ENCODE peak calls at places on chromosomes 11 and 22, in eight cellular contexts. M is lung, H is right atrium auricular region, P is PC-3, K is H9, W is heart right ventricle, G is adrenal gland, T is transverse colon. U is an unnamed sample. For H3K27me3, the result is how much of the 10 kb centered on the place peaks cover.

GRCh38 chr11:46064221-46064620 is 57.0 kb downstream of the PHF21A start:
- DNase-seq in T (no peak), P (no peak), H (no peak), W (no peak), K (no peak), M (no peak), G (no peak), U (no peak)

GRCh38 chr22:47197735-47198500 is 435.5 kb downstream of the TBC1D22A start:
- DNase-seq in W (no peak), T (no peak), K (peak), M (no peak), P (no peak), H (peak), G (no peak), U (no peak)

GRCh38 chr11:67437082-67437821 is at the start of gene PTPRCAP:
- DNase-seq in M (no peak), K (no peak), P (no peak), T (peak), G (no peak), W (no peak), H (no peak), U (no peak)

GRCh38 chr11:96426356-96427103 is 36.7 kb downstream of the JRKL start:
- DNase-seq in H (no peak), T (no peak), G (no peak), K (no peak), W (no peak), M (no peak), P (peak), U (no peak)

GRCh38 chr11:93969925-93970922 is 50.9 kb upstream of the HEPHL1 start:
- DNase-seq in H (no peak), M (no peak), K (no peak), P (no peak), W (no peak), T (no peak), G (no peak), U (no peak)

GRCh38 chr11:75403037-75403436 is 3.7 kb downstream of the RPS3 start:
- DNase-seq in H (no peak), T (no peak), G (no peak), K (no peak), M (no peak), P (no peak), W (no peak), U (no peak)

GRCh38 chr22:43185860-43186261 is 1.1 kb downstream of the TTLL12 start:
- DNase-seq in H (no peak), W (peak), M (peak), T (peak), G (peak), P (peak), K (no peak), U (no peak)

GRCh38 chr11:65026810-65027209 is 429 bp upstream of the SNX15 start:
- DNase-seq in W (no peak), T (no peak), P (no peak), M (no peak), G (no peak), K (no peak), H (no peak), U (no peak)

GRCh38 chr11:90134420-90135003 is at the start of gene NAALAD2:
- DNase-seq in T (peak), W (peak), K (peak), G (peak), P (no peak), H (peak), M (peak), U (no peak)

GRCh38 chr22:49783926-49784629 is 43.6 kb downstream of the BRD1 start:
- DNase-seq in H (no peak), M (no peak), G (no peak), W (no peak), K (no peak), T (no peak), P (no peak), U (no peak)

GRCh38 chr11:68569357-68569756 is 108.8 kb downstream of the PPP6R3 start:
- DNase-seq in P (no peak), W (no peak), G (no peak), K (no peak), M (no peak), H (no peak), T (no peak), U (no peak)

GRCh38 chr11:110918351-110918750 is 206.1 kb upstream of the ARHGAP20 start:
- DNase-seq in H (no peak), T (no peak), M (no peak), W (no peak), K (no peak), P (no peak), G (no peak), U (no peak)

GRCh38 chr11:110919241-110919893 is 207.1 kb upstream of the ARHGAP20 start:
- DNase-seq in H (no peak), W (no peak), P (no peak), M (no peak), G (no peak), T (no peak), K (no peak), U (no peak)

GRCh38 chr11:110921742-110922200 is 209.5 kb upstream of the ARHGAP20 start:
- DNase-seq in P (no peak), K (peak), T (no peak), G (no peak), H (no peak), W (no peak), M (peak), U (peak)
- TF ChIP-seq CTCF in P (no peak), K (no peak), T (no peak), G (no peak), H (no peak), W (no peak), M (no peak), U (no peak)

DNA sequence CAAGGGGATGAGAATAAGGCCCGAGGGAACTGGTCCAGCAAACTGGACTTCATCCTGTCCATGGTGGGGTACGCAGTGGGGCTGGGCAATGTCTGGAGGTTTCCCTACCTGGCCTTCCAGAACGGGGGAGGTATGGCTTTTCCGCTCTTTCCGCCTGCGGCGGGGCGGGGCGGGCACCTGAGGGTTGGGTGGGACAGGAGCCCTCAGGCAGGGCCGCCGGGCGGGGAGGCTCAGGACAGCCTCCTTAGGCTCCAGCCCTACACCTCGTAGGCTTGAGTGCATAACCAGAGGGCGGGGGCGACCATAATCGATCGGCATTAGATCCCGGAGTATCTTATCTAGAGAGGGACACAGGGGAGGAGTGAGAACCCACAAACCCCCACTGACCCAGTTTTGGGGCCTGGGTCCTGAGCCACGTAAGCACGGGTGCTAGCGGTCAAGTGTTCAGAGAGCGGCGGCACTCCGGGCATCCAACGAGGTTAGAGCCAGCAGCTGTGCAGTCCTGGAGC is 4.9 kb downstream of the SLC6A5 start:
- DNase-seq in T (no peak), K (no peak), W (no peak), G (no peak), P (no peak), H (no peak), M (no peak), U (no peak)
- H3K27me3 ChIP-seq in T (half or more), K (under half), W (half or more), G (half or more), P (under half), H (under half), M (under half), U (half or more)

GRCh38 chr22:45096256-45096907 is 67.3 kb upstream of the NUP50 start:
- DNase-seq in K (peak), G (peak), P (peak), T (peak), H (peak), W (no peak), M (peak), U (no peak)
- TF ChIP-seq CTCF in K (peak), G (peak), P (peak), T (peak), H (peak), W (peak), M (peak), U (peak)

DNA sequence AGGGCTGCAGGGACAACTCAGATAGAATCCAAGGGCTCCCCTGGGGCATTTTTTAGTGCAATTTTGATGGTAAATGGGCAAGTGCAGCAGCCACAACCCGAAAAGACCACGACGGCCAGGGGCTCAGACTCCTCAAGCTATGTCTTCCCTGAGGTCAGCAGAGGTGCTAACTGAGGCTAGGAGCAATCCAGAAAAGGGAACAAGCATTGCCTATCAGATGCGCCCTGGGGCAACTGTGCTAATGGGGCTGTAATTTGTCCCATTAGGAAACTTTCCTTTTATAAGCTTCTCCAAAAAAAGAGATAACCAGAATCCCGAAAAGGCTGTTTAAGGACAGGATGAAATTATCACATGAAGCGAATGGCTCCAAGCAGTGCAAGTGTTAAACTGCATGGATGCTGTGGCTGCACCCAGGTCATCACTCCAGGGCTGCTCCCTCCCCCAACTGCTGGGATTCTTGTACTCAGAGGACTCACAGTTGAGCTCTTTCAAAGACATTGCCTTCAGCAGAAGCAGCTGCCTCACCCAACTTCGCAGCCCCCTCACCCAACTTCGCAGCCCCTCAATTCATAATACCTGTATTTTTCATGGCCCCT is 2.8 kb upstream of the CD3E start:
- DNase-seq in M (no peak), G (no peak), T (no peak), P (no peak), H (no peak), K (no peak), W (no peak), U (no peak)
- H3K27me3 ChIP-seq in M (under half), G (under half), T (under half), P (under half), H (under half), K (under half), W (under half), U (under half)

GRCh38 chr11:9092085-9092484 is 686 bp upstream of the SCUBE2 start:
- DNase-seq in K (no peak), M (no peak), P (no peak), T (no peak), H (no peak), W (no peak), G (no peak), U (no peak)

GRCh38 chr11:9094420-9094819 is 3.0 kb upstream of the SCUBE2 start:
- DNase-seq in K (no peak), W (no peak), M (no peak), G (no peak), T (no peak), H (no peak), P (no peak), U (no peak)

GRCh38 chr11:9091044-9091936 is at the start of gene SCUBE2:
- DNase-seq in P (no peak), M (no peak), K (peak), H (no peak), G (no peak), W (no peak), T (peak), U (no peak)

GRCh38 chr11:9095421-9095820 is 4.0 kb upstream of the SCUBE2 start:
- DNase-seq in G (peak), M (no peak), H (no peak), W (no peak), T (peak), K (peak), P (no peak), U (no peak)

DNA sequence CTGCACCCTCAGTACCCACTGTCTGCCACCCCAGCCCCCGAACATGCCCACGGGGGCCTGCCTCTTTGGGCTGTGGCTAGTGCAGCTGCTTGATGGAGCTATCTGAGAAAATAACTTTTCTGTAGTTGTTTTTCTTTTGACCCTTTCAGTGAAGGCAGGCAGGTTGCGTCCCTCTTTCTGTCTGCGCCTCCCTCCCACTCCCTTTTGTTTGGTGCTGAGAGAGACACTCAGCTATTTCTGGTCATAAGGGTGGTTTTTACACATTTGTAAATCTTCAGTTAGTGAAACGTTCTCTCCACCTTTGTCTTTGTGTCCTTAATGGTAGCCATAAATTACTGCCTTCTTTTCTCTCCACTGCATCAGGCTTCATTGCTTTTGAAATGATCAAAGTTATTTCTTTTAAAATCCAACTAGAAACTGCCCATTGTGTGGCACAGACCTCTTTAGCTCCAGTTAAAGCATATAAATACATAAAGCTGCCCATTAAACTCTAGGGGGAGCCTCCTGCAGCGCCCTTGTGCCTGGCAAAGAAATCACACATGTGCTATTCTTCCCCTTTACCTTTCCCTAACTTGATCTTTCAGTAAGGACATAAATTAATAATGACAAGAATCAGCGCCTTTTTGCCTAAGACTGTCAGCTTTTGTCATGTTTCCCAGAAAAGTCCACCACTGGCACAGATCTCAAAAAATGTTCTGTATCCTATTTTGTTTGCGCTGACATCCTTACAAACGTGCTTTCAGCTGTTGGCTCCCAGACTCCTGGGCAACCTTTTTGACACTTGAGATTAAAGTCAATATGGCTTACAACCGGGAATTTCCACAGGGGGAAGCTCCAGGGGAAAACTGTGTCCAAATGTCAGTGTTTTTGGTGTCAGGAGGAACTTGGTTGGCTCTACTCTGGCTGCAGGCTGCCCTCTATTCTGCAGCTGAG is 1.7 kb upstream of the SCUBE2 start:
- DNase-seq in P (peak), H (no peak), M (no peak), T (no peak), K (no peak), W (no peak), G (no peak), U (no peak)
- TF ChIP-seq CTCF in P (peak), H (no peak), M (no peak), T (peak), K (peak), W (no peak), G (no peak), U (peak)

GRCh38 chr11:14612624-14613023 is 31.0 kb upstream of the PDE3B start:
- DNase-seq in P (no peak), M (no peak), K (no peak), G (no peak), W (no peak), T (no peak), H (no peak), U (no peak)
- H3K27me3 ChIP-seq in P (under half), M (under half), K (under half), G (under half), W (under half), T (under half), H (under half), U (under half)

DNA sequence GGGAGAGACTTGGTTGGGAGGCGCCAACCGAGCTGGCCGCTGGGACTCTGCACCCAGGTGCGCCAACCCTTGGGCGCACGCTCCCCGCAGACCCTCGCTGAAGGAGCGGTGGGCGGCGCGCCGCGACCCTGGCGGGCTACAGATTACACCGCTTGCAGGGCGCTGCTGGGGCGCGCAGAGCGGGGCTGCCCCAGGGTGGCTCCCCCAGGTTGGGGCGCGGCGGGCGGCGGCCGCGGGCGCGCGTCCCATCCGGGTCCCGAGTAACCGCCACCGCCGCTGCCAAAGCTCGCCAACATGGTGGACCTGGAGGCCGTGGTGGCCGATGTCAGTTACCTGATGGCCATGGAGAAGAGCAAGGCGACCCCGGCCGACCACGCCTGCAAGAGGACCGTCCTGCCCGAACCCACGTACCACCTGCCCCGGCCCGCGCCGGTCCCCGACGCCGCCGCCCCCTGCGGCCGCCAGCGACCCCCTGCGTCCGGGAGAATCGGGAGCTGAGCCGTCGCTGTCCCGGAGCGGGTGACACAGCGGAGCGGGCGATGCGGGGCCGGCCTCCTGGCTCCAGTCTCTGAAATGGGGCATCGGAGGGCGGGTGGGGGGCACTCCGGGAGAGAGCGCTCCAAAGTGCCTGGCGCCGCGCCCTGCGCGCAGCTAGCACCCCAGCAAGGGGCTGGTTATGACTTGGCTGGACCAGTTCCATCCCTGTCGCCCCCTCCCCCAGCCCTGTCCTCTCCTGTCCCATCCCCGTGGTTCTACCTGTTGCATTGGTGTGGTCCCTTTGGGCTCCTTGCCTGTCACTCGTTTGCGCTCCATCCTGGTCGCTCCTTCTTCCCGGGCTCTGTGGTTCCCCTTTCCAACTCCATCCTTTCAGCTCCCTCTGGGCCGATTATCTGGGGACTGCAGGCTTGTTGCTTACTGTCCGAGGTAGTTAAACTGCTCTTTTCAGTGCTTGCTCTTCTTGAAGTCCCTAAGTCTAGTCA is 143.3 kb upstream of the GRK3 start:
- DNase-seq in T (no peak), H (no peak), W (no peak), M (no peak), G (no peak), K (peak), P (no peak), U (no peak)
- TF ChIP-seq CTCF in T (no peak), H (peak), W (no peak), M (no peak), G (no peak), K (peak), P (no peak), U (no peak)

GRCh38 chr22:45971389-45972028 is 5.5 kb downstream of the WNT7B start:
- DNase-seq in T (no peak), K (no peak), P (no peak), W (no peak), G (no peak), H (no peak), M (no peak), U (no peak)

GRCh38 chr22:45969801-45970464 is 7.0 kb downstream of the WNT7B start:
- DNase-seq in M (no peak), G (no peak), H (no peak), K (no peak), P (no peak), W (no peak), T (no peak), U (no peak)

GRCh38 chr22:45972091-45972867 is 4.7 kb downstream of the WNT7B start:
- DNase-seq in P (no peak), K (peak), G (no peak), M (no peak), W (no peak), H (no peak), T (no peak), U (no peak)

GRCh38 chr22:45969414-45969799 is 7.6 kb downstream of the WNT7B start:
- DNase-seq in K (peak), W (no peak), M (no peak), T (no peak), P (peak), G (no peak), H (no peak), U (no peak)

DNA sequence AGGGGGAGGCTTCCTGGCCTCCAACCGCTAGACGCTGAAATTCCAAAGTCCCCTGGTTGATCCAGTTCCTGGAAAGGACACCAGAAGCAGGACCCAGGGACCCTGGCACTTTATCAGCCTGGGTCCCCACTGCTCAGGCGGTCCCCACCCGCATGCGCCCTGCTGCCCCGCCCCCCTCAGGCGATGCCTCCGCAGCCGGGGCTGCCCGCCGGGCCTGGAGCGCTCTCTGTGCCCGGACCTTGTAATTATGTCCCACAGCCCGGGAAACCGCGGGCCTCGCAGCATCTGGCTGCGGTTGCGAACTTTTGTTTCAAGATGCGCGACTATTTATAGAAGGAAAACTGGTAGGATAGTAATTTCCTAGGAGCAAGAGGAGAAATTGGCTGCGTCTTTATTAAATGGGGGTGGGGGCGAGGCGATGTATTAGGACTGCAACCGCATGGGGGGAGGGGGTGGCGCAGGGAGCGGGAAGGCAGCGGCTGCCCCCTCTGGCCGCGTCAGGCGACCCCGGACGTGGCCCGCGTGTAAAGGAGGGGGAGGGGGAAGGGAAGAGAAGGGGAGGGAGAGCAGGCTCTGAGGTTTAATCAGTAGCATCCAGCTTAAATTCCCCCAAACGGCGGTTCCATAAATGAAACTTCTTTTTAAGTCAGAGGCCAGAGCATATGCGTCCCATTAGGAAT is 6.1 kb downstream of the WNT7B start:
- DNase-seq in M (no peak), K (peak), H (no peak), T (no peak), G (no peak), W (no peak), P (no peak), U (no peak)
- H3K27me3 ChIP-seq in M (under half), K (half or more), H (under half), T (half or more), G (half or more), W (half or more), P (under half), U (under half)

GRCh38 chr22:22802346-22802970 is 85.2 kb upstream of the IGLL5 start:
- DNase-seq in M (peak), W (no peak), G (no peak), P (no peak), K (no peak), H (no peak), T (no peak), U (no peak)
- TF ChIP-seq CTCF in M (peak), W (peak), G (no peak), P (peak), K (peak), H (peak), T (no peak), U (peak)